ENCODE peak calls at places on chromosomes 2 and 18, in four cellular contexts. W is H1, O is K562, I is HepG2. T is an unnamed sample.

GRCh38 chr18:44229693-44230108 is 451.0 kb upstream of the SETBP1 start:
- DNase-seq in W (no peak), O (no peak), I (no peak), T (no peak)

GRCh38 chr2:71331581-71332412 is at the start of gene ZNF638:
- DNase-seq in W (peak), O (peak), I (peak), T (peak)

GRCh38 chr2:135952891-135953290 is 32.5 kb downstream of the DARS1 start:
- DNase-seq in W (no peak), O (no peak), I (no peak), T (no peak)

GRCh38 chr2:235325126-235325525 is 168.7 kb upstream of the AGAP1 start:
- DNase-seq in W (no peak), O (no peak), I (no peak), T (no peak)

GRCh38 chr2:32330136-32330535 is 26.7 kb upstream of the BIRC6 start:
- DNase-seq in W (no peak), O (no peak), I (no peak), T (no peak)

GRCh38 chr2:202088777-202089176 is 15.7 kb downstream of the KIAA2012 start:
- DNase-seq in W (no peak), O (no peak), I (no peak), T (no peak)

GRCh38 chr2:2742745-2743144 is 411.7 kb upstream of the MYT1L start:
- DNase-seq in W (no peak), O (no peak), I (no peak), T (no peak)

GRCh38 chr2:24110660-24111303 is 12.4 kb downstream of the PFN4 start:
- DNase-seq in W (no peak), O (peak), I (no peak), T (no peak)

GRCh38 chr2:224807153-224807964 is 91.2 kb upstream of the CCDC195 start:
- DNase-seq in W (no peak), O (no peak), I (no peak), T (no peak)

GRCh38 chr2:128984066-128984465 is 665.4 kb upstream of the HS6ST1 start:
- DNase-seq in W (no peak), O (no peak), I (no peak), T (no peak)

GRCh38 chr2:27070653-27071276 is 689 bp downstream of the OST4 start:
- DNase-seq in W (no peak), O (no peak), I (no peak), T (no peak)

GRCh38 chr2:149877913-149878312 is 290.3 kb upstream of the MMADHC start:
- DNase-seq in W (no peak), O (no peak), I (no peak), T (no peak)

GRCh38 chr2:25417715-25418369 is 76.1 kb upstream of the DNMT3A start:
- DNase-seq in W (no peak), O (peak), I (no peak), T (peak)

GRCh38 chr18:28432350-28432749 is 255.4 kb upstream of the CDH2 start:
- DNase-seq in W (no peak), O (no peak), I (no peak), T (no peak)

GRCh38 chr2:240231838-240232244 is 91.4 kb upstream of the OTOS start:
- DNase-seq in W (no peak), O (no peak), I (no peak), T (no peak)

GRCh38 chr2:162840598-162841246 is 2.2 kb upstream of the KCNH7 start:
- DNase-seq in W (peak), O (peak), I (peak), T (peak)
- TF ChIP-seq BRCA1 in W (no peak), O (no peak), I (peak), T (no peak)

DNA sequence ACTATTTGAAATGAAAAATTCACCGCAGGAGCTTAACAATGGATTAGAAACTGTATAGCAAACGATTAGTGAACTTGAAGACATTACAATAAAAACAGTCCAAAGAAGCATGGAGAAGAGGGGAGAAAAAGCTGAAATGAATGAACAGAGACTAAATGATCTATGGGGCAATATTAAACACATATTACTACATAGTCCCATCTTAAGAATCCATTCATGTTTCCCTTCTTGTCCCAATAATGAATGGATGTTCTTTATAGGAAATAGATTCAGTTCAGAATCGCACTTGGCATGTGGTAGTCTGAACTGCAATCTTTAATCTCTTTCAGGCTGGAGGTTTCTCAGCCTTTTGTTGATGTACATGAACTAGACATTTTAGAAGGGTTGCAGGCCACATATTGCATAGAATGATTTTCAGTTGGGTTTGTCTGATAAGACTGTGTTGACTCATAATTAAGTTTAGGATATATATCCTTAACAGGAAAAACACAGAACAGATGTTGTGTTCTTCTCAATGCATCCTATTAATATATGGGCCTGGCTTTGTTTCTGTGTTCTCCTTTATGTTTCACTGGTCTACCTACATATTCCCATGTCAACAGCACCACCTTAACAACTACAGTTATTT is 27.9 kb downstream of the CCDC88A start:
- DNase-seq in W (no peak), O (peak), I (no peak), T (no peak)
- TF ChIP-seq BRCA1 in W (no peak), O (no peak), I (no peak), T (no peak)

DNA sequence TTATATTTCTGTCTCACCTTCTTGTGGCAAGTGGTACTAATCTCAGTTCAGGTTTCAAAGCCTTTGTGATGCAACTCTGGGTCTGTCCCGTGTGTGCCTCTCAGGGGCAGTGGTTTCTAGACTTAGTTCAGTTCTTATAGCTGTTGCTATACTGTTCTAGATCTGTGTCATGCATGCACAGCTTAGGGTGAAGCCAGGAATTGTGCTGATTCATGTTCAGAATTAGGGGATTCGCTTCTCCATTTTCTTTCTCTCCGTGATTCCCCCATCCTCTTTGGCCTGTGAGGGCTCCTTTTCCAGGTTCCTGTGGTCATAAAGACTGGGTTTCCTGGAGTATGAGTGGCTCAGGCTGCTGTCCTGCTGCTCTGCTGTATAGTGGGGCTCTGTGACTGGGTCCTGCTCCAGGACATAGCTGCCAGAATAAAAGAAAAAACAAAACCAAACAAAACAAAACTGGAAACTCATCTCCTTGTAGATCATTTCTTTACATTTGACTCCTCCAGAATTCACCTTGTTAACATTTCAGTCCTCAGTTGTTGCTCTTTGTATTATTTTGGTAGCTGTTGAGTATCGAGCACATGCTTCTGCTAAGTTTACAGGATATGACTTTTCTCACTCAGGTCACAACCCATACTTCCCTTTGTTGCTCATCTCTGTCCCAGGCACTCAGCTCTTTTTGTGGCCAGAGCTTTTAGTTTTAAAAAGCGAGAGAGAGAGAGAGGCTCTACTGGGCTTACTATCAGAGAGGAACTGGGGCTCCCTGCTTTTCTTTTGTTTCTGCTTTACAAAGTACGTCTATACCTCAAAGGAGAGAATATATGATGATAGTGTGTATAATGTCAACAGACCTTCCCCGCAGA is 34.2 kb downstream of the CERS6 start:
- DNase-seq in W (no peak), O (peak), I (peak), T (peak)
- TF ChIP-seq BRCA1 in W (no peak), O (no peak), I (no peak), T (no peak)

GRCh38 chr2:47016172-47016913 is 100.7 kb upstream of the MCFD2 start:
- DNase-seq in W (peak), O (peak), I (no peak), T (no peak)
- TF ChIP-seq BRCA1 in W (no peak), O (no peak), I (no peak), T (no peak)

GRCh38 chr2:73939419-73939818 is 12.7 kb downstream of the DGUOK start:
- DNase-seq in W (peak), O (no peak), I (no peak), T (no peak)
- TF ChIP-seq BRCA1 in W (no peak), O (no peak), I (no peak), T (no peak)

DNA sequence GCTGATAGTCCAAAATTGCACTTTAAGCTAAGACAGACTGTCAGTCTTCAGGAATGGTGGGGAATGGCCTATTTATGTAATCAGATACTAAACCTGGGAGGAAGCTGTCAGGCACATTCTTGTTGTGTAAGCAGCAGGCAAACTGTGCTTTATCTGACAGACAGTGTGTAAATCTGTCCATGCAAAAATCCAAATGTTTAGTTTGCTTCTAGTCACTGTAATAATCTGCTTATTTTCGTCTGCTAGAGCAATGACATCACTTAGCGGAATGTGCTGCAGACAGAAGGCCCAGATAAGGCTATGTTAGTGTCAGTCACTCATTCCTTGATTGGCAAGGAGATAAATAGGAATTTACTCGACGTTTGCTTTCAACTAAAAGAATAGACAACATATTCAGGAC is 263.5 kb downstream of the ZNF407 start:
- DNase-seq in W (no peak), O (peak), I (peak), T (no peak)
- TF ChIP-seq BRCA1 in W (no peak), O (no peak), I (no peak), T (no peak)

GRCh38 chr2:38095655-38095995 is 19.7 kb upstream of the CYP1B1 start:
- DNase-seq in W (no peak), O (no peak), I (no peak), T (no peak)

GRCh38 chr2:38095079-38095478 is 19.1 kb upstream of the CYP1B1 start:
- DNase-seq in W (no peak), O (no peak), I (no peak), T (no peak)

GRCh38 chr2:38098351-38099095 is 22.6 kb upstream of the CYP1B1 start:
- DNase-seq in W (no peak), O (no peak), I (no peak), T (no peak)

GRCh38 chr2:38097611-38098350 is 21.8 kb upstream of the CYP1B1 start:
- DNase-seq in W (no peak), O (no peak), I (no peak), T (no peak)

DNA sequence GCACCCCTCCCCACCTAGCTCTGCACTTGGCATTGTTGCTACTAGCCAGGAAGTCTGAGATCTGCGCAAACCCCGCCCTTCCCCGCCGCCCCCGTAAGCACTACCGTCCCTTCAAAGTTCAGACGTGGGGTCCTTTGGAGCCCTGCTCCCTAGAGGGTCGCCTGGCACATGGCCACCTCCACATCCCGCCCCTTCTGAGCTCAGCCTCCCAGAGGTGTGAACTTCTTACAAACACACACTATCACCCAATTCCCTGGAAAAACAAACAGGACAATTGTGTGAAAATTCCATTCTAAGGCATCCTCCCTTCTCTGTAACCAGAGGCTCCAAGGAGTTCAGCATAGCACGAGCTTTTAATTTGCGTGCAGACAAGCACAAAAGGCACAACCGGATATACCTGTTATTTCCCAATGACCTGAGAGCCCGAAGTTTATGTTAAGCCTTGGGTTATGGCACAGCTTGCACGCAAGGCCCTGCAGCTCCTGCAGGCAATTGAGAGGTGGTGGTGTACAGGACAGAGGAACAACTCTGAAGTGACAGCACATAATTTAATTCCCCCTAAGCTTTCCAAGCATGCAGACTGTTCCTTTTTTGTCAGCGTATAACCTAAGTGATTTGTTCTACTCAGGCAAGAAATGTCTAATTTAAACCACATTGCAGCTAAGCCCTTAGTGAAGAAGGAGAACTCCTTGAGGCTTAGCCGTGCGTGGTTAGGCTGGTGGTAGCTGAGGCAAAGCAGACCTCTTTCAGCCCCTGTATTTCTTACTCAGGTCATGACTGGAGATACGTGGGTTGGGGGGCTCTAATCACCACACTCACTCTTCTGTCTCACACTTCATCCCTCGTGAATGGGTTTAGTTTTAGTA is 20.3 kb upstream of the CYP1B1 start:
- DNase-seq in W (no peak), O (no peak), I (no peak), T (no peak)
- TF ChIP-seq BRCA1 in W (no peak), O (no peak), I (no peak), T (no peak)

GRCh38 chr2:28643324-28643723 is 108.3 kb upstream of the PPP1CB start:
- DNase-seq in W (no peak), O (no peak), I (peak), T (no peak)
- TF ChIP-seq BRCA1 in W (no peak), O (no peak), I (no peak), T (no peak)

GRCh38 chr2:8583400-8584173 is 98.3 kb upstream of the ID2 start:
- DNase-seq in W (peak), O (peak), I (peak), T (peak)
- TF ChIP-seq BRCA1 in W (no peak), O (no peak), I (no peak), T (no peak)

GRCh38 chr18:75456277-75456676 is 28.8 kb upstream of the SMIM21 start:
- DNase-seq in W (no peak), O (no peak), I (no peak), T (no peak)
- TF ChIP-seq BRCA1 in W (no peak), O (no peak), I (no peak), T (no peak)

T was measured in GM12878.